ENCODE peak calls at places on chromosomes 12 and 14, in seven cellular contexts. Q is endodermal cell, Y is lung, X is dorsolateral prefrontal cortex, B is OCI-LY7, D is ascending aorta, F is prostate gland. E is an unnamed sample.

GRCh38 chr12:69015017-69015416 is 82.0 kb upstream of the CPM start:
- DNase-seq in X (no peak), B (no peak), Y (no peak), Q (no peak), F (no peak), D (no peak), E (no peak)

GRCh38 chr14:89225607-89226006 is 191.4 kb downstream of the FOXN3 start:
- DNase-seq in D (no peak), B (no peak), Q (no peak), Y (no peak), F (no peak), X (no peak), E (no peak)

GRCh38 chr14:36167431-36167830 is 9.1 kb downstream of the PTCSC3 start:
- DNase-seq in D (no peak), X (no peak), Y (no peak), B (no peak), F (no peak), Q (no peak), E (no peak)

GRCh38 chr12:116201908-116202307 is 75.6 kb downstream of the MED13L start:
- DNase-seq in F (no peak), D (no peak), X (no peak), Y (no peak), Q (no peak), B (no peak), E (no peak)

GRCh38 chr12:57243521-57244305 is 7.3 kb downstream of the STAC3 start:
- DNase-seq in F (peak; percentile 74), Y (peak; percentile 79), D (no peak), B (peak; percentile 87), X (peak; percentile 55), Q (peak; percentile 99), E (peak; percentile 83)

GRCh38 chr14:60206837-60207533 is 41.8 kb upstream of the DHRS7 start:
- DNase-seq in F (no peak), Q (no peak), X (no peak), Y (no peak), B (no peak), D (no peak), E (no peak)

GRCh38 chr14:39977198-39977597 is 545.0 kb upstream of the FBXO33 start:
- DNase-seq in D (no peak), X (no peak), Q (no peak), Y (no peak), B (no peak), F (no peak), E (no peak)

GRCh38 chr12:3319723-3320492 is 171.1 kb upstream of the PRMT8 start:
- DNase-seq in F (no peak), Y (no peak), B (no peak), X (no peak), D (no peak), Q (peak; percentile 65), E (no peak)

GRCh38 chr14:50036637-50037036 is 79.7 kb downstream of the VCPKMT start:
- DNase-seq in F (no peak), B (no peak), Q (no peak), Y (no peak), X (no peak), D (no peak), E (no peak)

GRCh38 chr14:77763978-77764377 is 3.0 kb upstream of the SNW1 start:
- DNase-seq in B (no peak), D (no peak), Q (no peak), X (no peak), Y (no peak), F (no peak), E (no peak)

GRCh38 chr12:109304485-109304884 is 4.6 kb downstream of the FOXN4 start:
- DNase-seq in D (no peak), X (no peak), B (peak; percentile 45), Y (no peak), F (no peak), Q (no peak), E (no peak)

GRCh38 chr12:130994821-130995375 is 41.2 kb downstream of the ADGRD1 start:
- DNase-seq in F (no peak), X (no peak), D (no peak), B (no peak), Y (no peak), Q (no peak), E (no peak)

GRCh38 chr14:24390696-24391468 is 7.9 kb upstream of the NYNRIN start:
- DNase-seq in D (no peak), B (peak; percentile 24), X (no peak), Y (no peak), Q (no peak), F (no peak), E (no peak)

GRCh38 chr12:95857799-95858198 is 953 bp upstream of the SNRPF start:
- DNase-seq in D (no peak), F (no peak), Q (no peak), X (no peak), Y (no peak), B (no peak), E (no peak)

GRCh38 chr12:39966251-39966650 is 139.6 kb downstream of the SLC2A13 start:
- DNase-seq in Y (no peak), X (no peak), B (no peak), F (no peak), Q (no peak), D (no peak), E (no peak)

GRCh38 chr14:94113490-94113889 is 3.0 kb downstream of the IFI27 start:
- DNase-seq in F (no peak), Q (peak; percentile 17), X (no peak), D (no peak), B (no peak), Y (no peak), E (no peak)

GRCh38 chr14:94175403-94176146 is 1.5 kb downstream of the PPP4R4 start:
- DNase-seq in D (no peak), Y (no peak), X (no peak), F (no peak), B (no peak), Q (no peak), E (no peak)

GRCh38 chr12:13734753-13735152 is 246.6 kb downstream of the GRIN2B start:
- DNase-seq in B (no peak), D (no peak), Q (no peak), X (no peak), F (no peak), Y (no peak), E (no peak)

GRCh38 chr14:68971411-68972035 is 7.6 kb downstream of the ACTN1 start:
- DNase-seq in D (no peak), X (no peak), B (no peak), Q (no peak), F (no peak), Y (no peak), E (no peak)
- TF ChIP-seq CTCF in D (no peak), X (no peak), B (no peak), Q (no peak), F (no peak), Y (no peak), E (no peak)

DNA sequence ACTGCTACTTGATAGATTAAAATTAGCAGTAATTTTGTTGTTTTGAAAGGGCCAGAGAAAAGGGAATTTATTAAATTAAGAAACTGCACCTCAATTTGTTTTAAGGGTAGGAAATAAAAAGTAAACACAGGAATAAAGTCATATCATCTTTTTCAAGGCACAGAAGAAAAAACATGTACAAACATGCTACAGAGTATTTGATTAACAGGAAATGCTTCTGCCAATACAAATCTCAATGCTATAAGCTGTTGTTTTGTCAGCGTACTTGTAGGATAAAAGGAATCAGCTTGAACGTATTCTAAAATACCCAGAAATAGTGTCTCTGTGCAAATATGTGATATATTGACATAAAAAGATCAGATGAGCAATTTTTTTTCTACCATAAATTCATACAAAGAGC is 474.0 kb upstream of the MGAT4C start:
- DNase-seq in F (no peak), B (no peak), D (no peak), X (no peak), Q (no peak), Y (no peak), E (peak; percentile 11)
- H3K27ac ChIP-seq in F (no peak overlapping the region), B (no peak overlapping the region), D (no peak overlapping the region), X (no peak overlapping the region), Q (no peak overlapping the region), Y (no peak overlapping the region), E (no peak overlapping the region)

DNA sequence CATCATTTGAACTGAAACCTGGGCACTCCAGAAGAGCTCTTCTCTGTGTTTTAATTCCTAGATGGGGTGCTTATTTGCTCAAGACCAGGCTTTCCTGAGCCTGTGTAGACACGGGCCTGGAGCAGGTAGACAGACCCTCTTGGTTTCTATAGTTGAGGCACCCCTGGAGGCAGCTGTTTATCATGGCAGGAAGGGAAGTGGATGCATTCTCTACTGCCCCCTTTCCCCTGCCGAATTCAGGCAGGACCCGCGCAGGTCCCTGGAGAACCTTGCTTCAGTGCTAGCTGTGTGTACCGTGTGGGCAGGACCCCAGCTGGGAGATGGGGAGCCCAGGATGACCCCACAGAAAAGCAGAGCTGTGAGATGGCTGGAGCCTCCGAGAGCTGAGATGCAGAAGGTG is 6.0 kb downstream of the CACNA1C start:
- DNase-seq in D (no peak), Q (peak; percentile 68), Y (no peak), B (no peak), F (no peak), X (no peak), E (no peak)
- TF ChIP-seq CTCF in D (no peak), Q (peak; percentile 77), Y (no peak), B (peak; percentile 8), F (no peak), X (no peak), E (no peak)

DNA sequence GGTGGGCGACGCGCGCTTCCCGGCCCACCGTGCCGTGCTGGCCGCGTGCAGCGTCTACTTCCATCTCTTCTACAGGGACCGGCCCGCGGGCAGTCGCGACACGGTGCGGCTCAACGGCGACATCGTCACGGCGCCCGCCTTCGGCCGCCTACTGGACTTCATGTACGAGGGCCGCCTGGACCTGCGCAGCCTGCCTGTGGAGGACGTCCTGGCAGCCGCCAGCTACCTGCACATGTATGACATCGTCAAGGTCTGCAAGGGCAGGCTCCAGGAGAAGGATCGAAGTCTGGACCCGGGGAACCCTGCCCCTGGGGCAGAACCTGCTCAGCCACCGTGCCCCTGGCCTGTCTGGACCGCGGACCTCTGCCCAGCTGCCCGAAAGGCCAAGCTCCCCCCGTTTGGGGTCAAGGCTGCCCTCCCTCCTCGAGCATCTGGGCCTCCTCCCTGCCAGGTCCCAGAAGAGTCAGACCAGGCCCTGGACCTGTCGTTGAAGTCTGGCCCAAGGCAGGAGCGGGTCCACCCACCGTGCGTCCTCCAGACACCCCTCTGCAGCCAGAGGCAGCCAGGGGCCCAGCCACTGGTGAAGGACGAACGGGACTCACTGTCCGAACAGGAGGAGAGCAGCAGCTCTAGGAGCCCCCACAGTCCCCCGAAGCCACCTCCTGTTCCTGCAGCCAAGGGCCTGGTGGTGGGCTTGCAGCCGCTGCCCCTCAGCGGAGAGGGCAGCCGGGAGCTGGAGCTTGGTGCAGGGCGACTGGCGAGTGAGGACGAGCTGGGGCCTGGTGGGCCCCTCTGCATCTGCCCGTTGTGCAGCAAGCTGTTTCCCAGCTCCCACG is 601 bp downstream of the ZBTB42 start:
- DNase-seq in F (no peak), Q (no peak), X (no peak), B (no peak), D (no peak), Y (no peak), E (no peak)
- H3K27ac ChIP-seq in F (peak overlapping the region; percentile 99), Q (no peak overlapping the region), X (no peak overlapping the region), B (no peak overlapping the region), D (peak overlapping the region; percentile 78), Y (peak overlapping the region; percentile 74), E (peak overlapping the region; percentile 84)

E was measured in RWPE1.